ENCODE peak calls at places on chromosomes 5 and 9, in four cellular contexts. L, B, W and C are unnamed samples.

GRCh38 chr5:91010090-91010489 is 373.0 kb downstream of the ARRDC3 start:
- DNase-seq in L (no peak), B (no peak), W (no peak), C (no peak)

GRCh38 chr9:87350915-87351314 is 146.8 kb upstream of the DAPK1 start:
- DNase-seq in L (peak; percentile 92), B (no peak), W (no peak), C (no peak)

GRCh38 chr5:172562443-172562842 is 78.6 kb upstream of the NEURL1B start:
- DNase-seq in L (no peak), W (no peak), B (no peak), C (no peak)

GRCh38 chr5:124735169-124735858 is 11.1 kb downstream of the ZNF608 start:
- DNase-seq in B (peak; percentile 87), W (no peak), L (peak; percentile 78), C (no peak)

GRCh38 chr5:139745121-139745799 is 50.3 kb upstream of the PSD2 start:
- DNase-seq in W (peak; percentile 51), L (peak; percentile 86), B (no peak), C (peak; percentile 94)

GRCh38 chr9:123109540-123110279 is 76.2 kb downstream of the GPR21 start:
- DNase-seq in L (no peak), B (no peak), W (no peak), C (no peak)

GRCh38 chr9:93305497-93306020 is 121.6 kb downstream of the WNK2 start:
- DNase-seq in B (no peak), L (no peak), W (no peak), C (peak; percentile 60)

GRCh38 chr5:37553720-37554402 is 174.7 kb downstream of the WDR70 start:
- DNase-seq in B (no peak), L (peak; percentile 73), W (no peak), C (no peak)

GRCh38 chr9:130570200-130570599 is 9.2 kb upstream of the FUBP3 start:
- DNase-seq in B (no peak), W (no peak), L (peak; percentile 27), C (no peak)

GRCh38 chr9:135471751-135472640 is 7.6 kb upstream of the PPP1R26 start:
- DNase-seq in W (no peak), L (no peak), B (peak; percentile 91), C (no peak)

GRCh38 chr5:156356238-156356637 is 29.3 kb downstream of the SGCD start:
- DNase-seq in B (no peak), L (peak; percentile 3), W (no peak), C (no peak)

GRCh38 chr5:171155621-171156020 is 153.4 kb upstream of the TLX3 start:
- DNase-seq in B (no peak), L (peak; percentile 0), W (no peak), C (no peak)

GRCh38 chr5:154138701-154139100 is 51.8 kb upstream of the GALNT10 start:
- DNase-seq in L (peak; percentile 37), W (no peak), B (peak; percentile 70), C (no peak)

GRCh38 chr9:76916231-76916630 is 10.3 kb upstream of the PRUNE2 start:
- DNase-seq in W (no peak), B (no peak), L (no peak), C (no peak)

GRCh38 chr5:1736889-1737711 is 62.5 kb downstream of the MRPL36 start:
- DNase-seq in L (no peak), B (no peak), W (no peak), C (peak; percentile 68)

GRCh38 chr5:57416246-57416996 is 66.2 kb downstream of the ACTBL2 start:
- DNase-seq in W (no peak), B (no peak), L (peak; percentile 97), C (no peak)

GRCh38 chr9:70672136-70672535 is 257.7 kb upstream of the KLF9 start:
- DNase-seq in W (no peak), B (no peak), L (peak; percentile 84), C (no peak)

GRCh38 chr5:61301820-61302563 is 30.1 kb upstream of the ZSWIM6 start:
- DNase-seq in B (peak; percentile 27), L (peak; percentile 99), W (no peak), C (peak; percentile 93)

GRCh38 chr5:107553063-107553676 is 117.6 kb downstream of the EFNA5 start:
- DNase-seq in L (peak; percentile 28), W (no peak), B (no peak), C (no peak)

GRCh38 chr9:89789922-89790510 is 185.2 kb downstream of the GADD45G start:
- DNase-seq in B (no peak), L (no peak), W (no peak), C (peak; percentile 55)

GRCh38 chr9:29214702-29215248 is 1641.5 kb upstream of the C9orf72 start:
- DNase-seq in L (no peak), B (peak; percentile 47), W (no peak), C (no peak)

GRCh38 chr9:130780865-130781504 is 54.1 kb upstream of the ABL1 start:
- DNase-seq in W (no peak), B (no peak), L (peak; percentile 100), C (peak; percentile 92)

GRCh38 chr5:147565524-147565923 is 55.7 kb upstream of the DPYSL3 start:
- DNase-seq in B (no peak), L (peak; percentile 85), W (no peak), C (no peak)

GRCh38 chr9:93244510-93245436 is 60.8 kb downstream of the WNK2 start:
- DNase-seq in W (no peak), L (no peak), B (no peak), C (no peak)

GRCh38 chr5:157998021-157998504 is 139.1 kb upstream of the CLINT1 start:
- DNase-seq in L (no peak), W (no peak), B (no peak), C (no peak)

GRCh38 chr9:120440791-120441190 is 139.2 kb downstream of the CDK5RAP2 start:
- DNase-seq in B (no peak), W (no peak), L (no peak), C (no peak)

GRCh38 chr5:39200081-39200480 is 19.3 kb downstream of the FYB1 start:
- DNase-seq in W (no peak), L (no peak), B (no peak), C (no peak)

GRCh38 chr5:76958976-76959767 is 6.3 kb downstream of the CRHBP start:
- DNase-seq in L (peak; percentile 43), W (peak; percentile 20), B (no peak), C (no peak)

GRCh38 chr9:123834907-123835562 is 94.9 kb downstream of the DENND1A start:
- DNase-seq in W (peak; percentile 36), B (peak; percentile 26), L (no peak), C (no peak)

GRCh38 chr5:41048986-41049385 is 22.2 kb downstream of the MROH2B start:
- DNase-seq in L (peak; percentile 6), W (no peak), B (no peak), C (no peak)

GRCh38 chr5:16889972-16890519 is 46.0 kb downstream of the MYO10 start:
- DNase-seq in L (peak; percentile 86), W (no peak), B (no peak), C (no peak)

GRCh38 chr5:82387041-82387818 is 109.1 kb upstream of the RPS23 start:
- DNase-seq in L (peak; percentile 78), B (no peak), W (no peak), C (no peak)

GRCh38 chr5:150636391-150637244 is 3.8 kb upstream of the SYNPO start:
- DNase-seq in W (no peak), L (peak; percentile 70), B (no peak), C (no peak)

GRCh38 chr9:128733256-128733655 is 9.3 kb upstream of the ZDHHC12 start:
- DNase-seq in W (no peak), L (peak; percentile 74), B (peak; percentile 95), C (no peak)

GRCh38 chr5:91538179-91538578 is 155.1 kb upstream of the ARRDC3 start:
- DNase-seq in B (no peak), W (no peak), L (no peak), C (no peak)

GRCh38 chr5:10985091-10985490 is 224.1 kb upstream of the DAP start:
- DNase-seq in B (no peak), W (no peak), L (no peak), C (no peak)

GRCh38 chr5:31495336-31495735 is 36.6 kb downstream of the DROSHA start:
- DNase-seq in B (no peak), W (no peak), L (no peak), C (no peak)

GRCh38 chr5:172007153-172007794 is 836 bp upstream of the FBXW11 start:
- DNase-seq in B (peak; percentile 51), W (no peak), L (peak; percentile 32), C (no peak)

DNA sequence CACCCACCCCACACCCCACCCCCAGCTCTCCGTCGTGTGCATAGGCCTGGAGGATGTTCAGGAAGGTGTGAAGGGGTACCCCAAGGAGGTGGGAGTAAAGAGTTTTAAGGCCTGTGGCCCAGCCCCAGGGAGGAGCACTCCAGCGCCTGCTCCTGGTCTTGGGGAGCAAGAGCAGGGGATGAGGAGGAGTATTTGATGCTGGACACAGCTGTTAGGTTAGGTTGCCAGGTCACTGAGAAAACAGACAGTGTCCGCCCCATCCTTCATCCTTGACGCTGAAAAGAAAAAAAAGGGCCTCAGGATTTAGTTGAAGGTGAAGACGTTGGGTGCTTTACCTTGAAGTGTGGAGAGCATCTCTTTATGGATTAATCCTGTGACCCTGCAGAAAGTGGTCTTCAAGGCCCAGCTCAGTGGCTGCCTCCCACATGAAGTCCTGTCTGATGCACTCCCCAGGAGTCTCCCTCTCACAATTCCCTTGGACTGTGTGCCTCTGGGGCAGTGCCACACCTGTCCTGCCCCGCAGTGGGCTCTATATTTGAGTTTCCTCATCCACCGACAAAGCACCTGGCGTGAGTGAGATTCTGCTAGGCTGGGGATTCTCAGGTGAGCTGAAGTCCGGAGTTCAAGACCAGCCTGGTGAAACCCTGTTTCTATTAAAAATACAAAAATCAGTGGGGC is 101.8 kb downstream of the SPRY4 start:
- DNase-seq in L (no peak), B (no peak), W (peak; percentile 23), C (no peak)
- TF ChIP-seq CTCF in L (no peak), B (no peak), W (no peak), C (no peak)

DNA sequence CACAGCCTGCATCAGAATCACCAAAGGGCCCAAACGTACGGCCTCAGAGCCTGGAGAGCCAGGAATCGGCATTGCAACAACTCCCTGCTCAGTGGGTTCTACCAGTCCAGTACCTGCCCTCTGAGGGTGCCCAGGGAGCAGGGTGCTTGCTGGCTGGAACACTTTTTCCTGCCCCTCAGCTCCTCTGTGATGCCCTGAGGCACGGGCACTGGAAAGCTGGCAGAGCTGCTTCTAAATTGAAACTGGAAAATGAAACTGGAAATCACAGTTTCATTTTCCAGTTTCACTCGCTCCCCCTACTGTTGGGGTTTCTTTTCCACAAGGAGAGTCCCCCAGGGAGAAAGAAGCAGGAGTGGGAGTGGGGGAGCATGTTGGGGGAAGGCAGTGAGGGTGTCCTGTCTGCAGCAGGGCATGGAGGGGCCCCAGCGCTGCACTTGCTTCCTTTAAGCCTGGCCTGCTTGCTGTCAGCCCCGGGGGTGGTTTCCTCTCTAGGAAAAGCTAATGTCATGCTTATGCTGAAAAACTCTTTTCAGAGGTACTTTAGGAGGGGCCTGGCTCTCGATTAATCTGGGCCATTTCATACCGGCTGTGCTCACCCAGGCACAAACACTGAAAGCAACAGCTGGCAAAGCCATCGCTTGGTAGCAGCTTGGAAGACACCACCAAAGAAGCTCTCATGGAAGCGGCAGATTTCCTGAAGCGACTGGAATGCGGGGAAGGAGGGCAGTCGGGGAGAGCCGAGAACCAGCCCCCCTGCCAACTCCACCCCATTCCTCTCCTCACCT is 26.2 kb downstream of the IRF1 start:
- DNase-seq in W (peak; percentile 55), L (no peak), B (peak; percentile 51), C (no peak)
- TF ChIP-seq CTCF in W (no peak), L (no peak), B (no peak), C (no peak)

GRCh38 chr9:71985070-71985956 is 73.9 kb downstream of the C9orf85 start:
- DNase-seq in L (no peak), B (peak; percentile 7), W (no peak), C (no peak)
- TF ChIP-seq CTCF in L (no peak), B (peak; percentile 24), W (no peak), C (no peak)

GRCh38 chr9:19493174-19493811 is 84.5 kb downstream of the ACER2 start:
- DNase-seq in W (peak; percentile 12), B (peak; percentile 69), L (peak; percentile 91), C (peak; percentile 79)
- TF ChIP-seq CTCF in W (peak; percentile 77), B (peak; percentile 86), L (peak; percentile 80), C (peak; percentile 57)